ENCODE peak calls at places on chromosome 14, in eight cellular contexts. V, J, C, T, D, U, I and A are unnamed samples.

GRCh38 chr14:73613046-73613383 is 698 bp downstream of the ACOT6 start:
- DNase-seq in C (no peak), I (no peak), J (no peak), U (no peak), D (no peak), T (no peak), V (no peak), A (no peak)

GRCh38 chr14:32593290-32593942 is 264.3 kb downstream of the AKAP6 start:
- DNase-seq in I (no peak), T (no peak), V (no peak), D (no peak), C (peak), J (no peak), U (no peak), A (no peak)

GRCh38 chr14:52063107-52063506 is 5.8 kb downstream of the NID2 start:
- DNase-seq in J (no peak), C (no peak), U (no peak), V (no peak), T (no peak), I (no peak), D (no peak), A (no peak)

GRCh38 chr14:62691613-62692489 is 353.4 kb downstream of the KCNH5 start:
- DNase-seq in J (peak), T (peak), U (no peak), I (no peak), D (peak), C (peak), V (no peak), A (no peak)

GRCh38 chr14:92645841-92646478 is 102.5 kb downstream of the LGMN start:
- DNase-seq in U (no peak), V (no peak), C (peak), D (no peak), I (no peak), J (no peak), T (no peak), A (no peak)

GRCh38 chr14:105414456-105415371 is 4.9 kb upstream of the MTA1 start:
- DNase-seq in I (peak), V (peak), T (peak), J (no peak), D (peak), C (peak), U (peak), A (peak)

GRCh38 chr14:104005489-104005888 is 63.2 kb upstream of the RD3L start:
- DNase-seq in J (no peak), T (no peak), C (no peak), I (no peak), D (no peak), U (no peak), V (no peak), A (no peak)

GRCh38 chr14:101033446-101034165 is 130.1 kb upstream of the RTL1 start:
- DNase-seq in C (no peak), V (no peak), D (no peak), T (no peak), U (no peak), J (peak), I (no peak), A (no peak)

GRCh38 chr14:55271572-55272414 is 572 bp downstream of the FBXO34 start:
- DNase-seq in U (peak), V (peak), T (peak), D (peak), I (peak), C (peak), J (peak), A (peak)

GRCh38 chr14:99479160-99479902 is 1.3 kb downstream of the SETD3 start:
- DNase-seq in U (no peak), J (no peak), V (no peak), I (no peak), D (no peak), C (no peak), T (no peak), A (no peak)

GRCh38 chr14:77005559-77005958 is 22.9 kb downstream of the IRF2BPL start:
- DNase-seq in V (no peak), I (no peak), U (no peak), J (no peak), C (no peak), T (no peak), D (no peak), A (no peak)